ENCODE peak calls at places on chromosomes 7 and 10, in five cellular contexts. Z, E, V, K and M are unnamed samples.

GRCh38 chr10:107011992-107012391 is 152.5 kb downstream of the SORCS1 start:
- DNase-seq in E (no peak), V (no peak), K (no peak), Z (no peak), M (no peak)

GRCh38 chr10:129079705-129080104 is 387.3 kb upstream of the MGMT start:
- DNase-seq in K (no peak), V (no peak), E (no peak), Z (no peak), M (no peak)

GRCh38 chr7:43302211-43302711 is 189.8 kb downstream of the HECW1 start:
- DNase-seq in V (peak), E (no peak), Z (no peak), K (no peak), M (no peak)

GRCh38 chr10:12703813-12704212 is 297.7 kb downstream of the CCDC3 start:
- DNase-seq in V (peak), Z (no peak), E (no peak), K (no peak), M (no peak)

GRCh38 chr10:132689721-132690360 is 96.1 kb downstream of the NKX6-2 start:
- DNase-seq in K (no peak), Z (no peak), V (no peak), E (no peak), M (no peak)

GRCh38 chr10:34994565-34995142 is 95.5 kb downstream of the CUL2 start:
- DNase-seq in Z (peak), E (peak), V (peak), K (peak), M (peak)

GRCh38 chr10:1187151-1187854 is 131.1 kb downstream of the WDR37 start:
- DNase-seq in E (no peak), K (no peak), V (no peak), Z (no peak), M (no peak)

GRCh38 chr7:111029574-111030357 is 61.2 kb upstream of the LRRN3 start:
- DNase-seq in E (peak), V (peak), Z (no peak), K (no peak), M (peak)

GRCh38 chr7:727104-727805 is at the start of gene PRKAR1B:
- DNase-seq in Z (peak), E (no peak), V (peak), K (peak), M (peak)

GRCh38 chr10:57925045-57925444 is 342.6 kb downstream of the IPMK start:
- DNase-seq in V (peak), Z (no peak), E (no peak), K (no peak), M (no peak)

GRCh38 chr7:137951700-137952099 is 50.2 kb downstream of the CREB3L2 start:
- DNase-seq in Z (no peak), K (no peak), E (no peak), V (no peak), M (no peak)